ENCODE peak calls at places on chromosomes 12 and 14, in seven cellular contexts. R is uterus, H is neural crest cell, C is IMR-90, F is GM10248, W is A549, D is Panc1. I is an unnamed sample.

GRCh38 chr14:72638021-72638420 is 255.9 kb downstream of the DPF3 start:
- DNase-seq in R (no peak), H (no peak), C (peak), F (no peak), W (peak), D (no peak), I (no peak)

GRCh38 chr14:35963209-35963608 is 137.1 kb downstream of the BRMS1L start:
- DNase-seq in R (no peak), H (no peak), C (no peak), F (no peak), W (peak), D (no peak), I (no peak)

GRCh38 chr12:76637807-76638206 is 78.2 kb upstream of the OSBPL8 start:
- DNase-seq in R (no peak), H (no peak), C (peak), F (no peak), W (no peak), D (no peak), I (no peak)

GRCh38 chr14:99793213-99794155 is at the start of gene EML1:
- DNase-seq in R (peak), H (peak), C (peak), F (peak), W (peak), D (no peak), I (no peak)

GRCh38 chr12:130547480-130548155 is 168.5 kb downstream of the RIMBP2 start:
- DNase-seq in R (no peak), H (no peak), C (no peak), F (no peak), W (no peak), D (no peak), I (no peak)

GRCh38 chr12:66573605-66574004 is 105.3 kb downstream of the GRIP1 start:
- DNase-seq in R (no peak), H (no peak), C (no peak), F (no peak), W (no peak), D (no peak), I (no peak)

GRCh38 chr12:108890208-108890607 is 10.3 kb downstream of the DAO start:
- DNase-seq in R (no peak), H (peak), C (peak), F (no peak), W (no peak), D (no peak), I (no peak)

GRCh38 chr12:106152334-106152733 is 13.6 kb upstream of the NUAK1 start:
- DNase-seq in R (no peak), H (no peak), C (no peak), F (no peak), W (no peak), D (no peak), I (no peak)

GRCh38 chr14:74302160-74302628 is 540 bp downstream of the ABCD4 start:
- DNase-seq in R (no peak), H (no peak), C (peak), F (peak), W (peak), D (no peak), I (no peak)

GRCh38 chr12:31031951-31032335 is 41.7 kb upstream of the DDX11 start:
- DNase-seq in R (no peak), H (no peak), C (no peak), F (no peak), W (no peak), D (no peak), I (no peak)

GRCh38 chr12:125983094-125983783 is 918.0 kb downstream of the AACS start:
- DNase-seq in R (peak), H (peak), C (no peak), F (no peak), W (peak), D (no peak), I (peak)

GRCh38 chr12:100404769-100405407 is 48.0 kb downstream of the SLC17A8 start:
- DNase-seq in R (no peak), H (peak), C (peak), F (peak), W (peak), D (peak), I (no peak)
- TF ChIP-seq CTCF in R (no peak), H (peak), C (peak), F (peak), W (peak), D (peak), I (no peak)

GRCh38 chr14:98494582-98494981 is 777.4 kb downstream of the BCL11B start:
- DNase-seq in R (no peak), H (no peak), C (no peak), F (no peak), W (peak), D (no peak), I (no peak)
- TF ChIP-seq CTCF in R (no peak), H (no peak), C (no peak), F (no peak), W (no peak), D (no peak), I (no peak)

DNA sequence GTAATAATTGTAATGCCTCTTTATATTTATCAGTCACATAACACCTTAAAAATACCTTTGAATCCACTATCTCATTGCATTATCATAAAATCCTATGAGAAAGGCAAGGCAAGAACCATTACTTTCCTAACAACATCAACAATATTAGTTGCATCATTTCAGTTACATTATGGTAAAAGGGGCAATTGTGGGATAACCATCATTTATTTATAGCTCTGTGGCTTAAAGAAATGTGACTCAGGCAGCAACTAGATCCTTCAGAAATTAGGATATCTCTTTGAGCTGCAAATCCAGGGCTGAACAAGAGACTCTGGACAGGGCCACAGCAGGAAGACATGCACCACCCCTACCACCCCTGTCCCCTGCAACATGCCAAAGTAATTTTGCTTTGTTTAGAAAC is 36.4 kb downstream of the EPS8 start:
- DNase-seq in R (no peak), H (no peak), C (peak), F (no peak), W (no peak), D (no peak), I (no peak)
- TF ChIP-seq CTCF in R (no peak), H (no peak), C (no peak), F (no peak), W (no peak), D (no peak), I (no peak)

GRCh38 chr12:52714887-52715281 is 11.6 kb upstream of the KRT77 start:
- DNase-seq in R (no peak), H (no peak), C (no peak), F (no peak), W (no peak), D (no peak), I (no peak)

GRCh38 chr12:52710744-52711143 is 7.4 kb upstream of the KRT77 start:
- DNase-seq in R (no peak), H (no peak), C (no peak), F (no peak), W (no peak), D (no peak), I (no peak)

GRCh38 chr12:52713960-52714886 is 10.9 kb upstream of the KRT77 start:
- DNase-seq in R (no peak), H (peak), C (no peak), F (no peak), W (peak), D (no peak), I (no peak)

GRCh38 chr12:52716061-52716460 is 12.7 kb upstream of the KRT77 start:
- DNase-seq in R (no peak), H (no peak), C (no peak), F (no peak), W (no peak), D (no peak), I (no peak)

DNA sequence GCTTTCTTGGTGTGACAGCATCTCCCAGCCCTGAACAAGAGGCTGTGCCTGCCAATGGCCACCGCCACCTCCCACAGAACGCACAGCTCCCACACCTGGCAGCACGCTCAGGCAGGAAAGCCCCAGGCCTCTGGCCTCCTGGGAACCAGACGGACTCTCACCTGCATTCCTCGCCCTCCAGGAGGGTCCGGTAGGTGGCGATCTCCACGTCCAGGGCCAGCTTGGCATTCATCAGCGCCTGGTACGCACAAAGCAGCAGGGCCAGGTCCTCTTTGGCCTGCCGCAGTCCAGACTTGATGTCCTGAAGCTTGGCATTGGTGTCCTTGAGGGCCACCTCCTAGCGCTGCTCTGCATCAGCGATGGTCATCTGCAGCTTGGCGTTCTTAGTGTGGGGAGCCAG is 12.1 kb upstream of the KRT77 start:
- DNase-seq in R (no peak), H (no peak), C (no peak), F (no peak), W (peak), D (no peak), I (no peak)
- TF ChIP-seq CTCF in R (no peak), H (peak), C (no peak), F (no peak), W (no peak), D (no peak), I (no peak)

I was measured in omental fat pad.